ENCODE peak calls at places on chromosome 10, in four cellular contexts. One of them, this sample, is unnamed.
A peak's percentile ranks its signal among the peaks of the same experiment; 100 is the strongest.

GRCh38 chr10:114758331-114758730 is 63.2 kb upstream of the FHIP2A start:
- DNase-seq in GM20000: no peak
- DNase-seq in fibroblast of lung: peak; percentile 79
- DNase-seq in GM12865: no peak
- DNase-seq in this sample: no peak

GRCh38 chr10:48509974-48510692 is 94.7 kb downstream of the ARHGAP22 start:
- DNase-seq in GM20000: no peak
- DNase-seq in fibroblast of lung: no peak
- DNase-seq in GM12865: peak; percentile 36
- DNase-seq in this sample: no peak

GRCh38 chr10:129662386-129662785 is 195.3 kb downstream of the MGMT start:
- DNase-seq in GM20000: no peak
- DNase-seq in fibroblast of lung: no peak
- DNase-seq in GM12865: no peak
- DNase-seq in this sample: no peak

GRCh38 chr10:51425431-51425830 is 274.0 kb downstream of the CSTF2T start:
- DNase-seq in GM20000: no peak
- DNase-seq in fibroblast of lung: peak; percentile 20
- DNase-seq in GM12865: no peak
- DNase-seq in this sample: no peak

GRCh38 chr10:7652121-7652520 is 14.6 kb downstream of the ITIH5 start:
- DNase-seq in GM20000: no peak
- DNase-seq in fibroblast of lung: no peak
- DNase-seq in GM12865: no peak
- DNase-seq in this sample: no peak

GRCh38 chr10:132679217-132679595 is 106.7 kb downstream of the NKX6-2 start:
- DNase-seq in GM20000: no peak
- DNase-seq in fibroblast of lung: no peak
- DNase-seq in GM12865: no peak
- DNase-seq in this sample: no peak

GRCh38 chr10:8130973-8131911 is 76.8 kb downstream of the GATA3 start:
- DNase-seq in GM20000: peak; percentile 20
- DNase-seq in fibroblast of lung: peak; percentile 87
- DNase-seq in GM12865: peak; percentile 83
- DNase-seq in this sample: no peak

GRCh38 chr10:131824371-131825149 is 76.2 kb upstream of the PPP2R2D start:
- DNase-seq in GM20000: no peak
- DNase-seq in fibroblast of lung: no peak
- DNase-seq in GM12865: no peak
- DNase-seq in this sample: no peak

GRCh38 chr10:3968727-3969126 is 183.7 kb upstream of the KLF6 start:
- DNase-seq in GM20000: no peak
- DNase-seq in fibroblast of lung: no peak
- DNase-seq in GM12865: no peak
- DNase-seq in this sample: no peak

GRCh38 chr10:15169555-15170407 is 1.3 kb upstream of the NMT2 start:
- DNase-seq in GM20000: no peak
- DNase-seq in fibroblast of lung: no peak
- DNase-seq in GM12865: peak; percentile 41
- DNase-seq in this sample: no peak

GRCh38 chr10:102395677-102396197 is at the start of gene NFKB2:
- DNase-seq in GM20000: peak; percentile 34
- DNase-seq in fibroblast of lung: no peak
- DNase-seq in GM12865: no peak
- DNase-seq in this sample: no peak

GRCh38 chr10:92760609-92761008 is 70.9 kb downstream of the HHEX start:
- DNase-seq in GM20000: no peak
- DNase-seq in fibroblast of lung: peak; percentile 61
- DNase-seq in GM12865: no peak
- DNase-seq in this sample: no peak

GRCh38 chr10:87842776-87843497 is 20.4 kb downstream of the KLLN start:
- DNase-seq in GM20000: no peak
- DNase-seq in fibroblast of lung: peak; percentile 86
- DNase-seq in GM12865: no peak
- DNase-seq in this sample: no peak

GRCh38 chr10:105793071-105793470 is 1152.0 kb downstream of the SORCS3 start:
- DNase-seq in GM20000: no peak
- DNase-seq in fibroblast of lung: no peak
- DNase-seq in GM12865: no peak
- DNase-seq in this sample: no peak

GRCh38 chr10:111126073-111126472 is 49.2 kb downstream of the ADRA2A start:
- DNase-seq in GM20000: no peak
- DNase-seq in fibroblast of lung: peak; percentile 0
- DNase-seq in GM12865: no peak
- DNase-seq in this sample: no peak

GRCh38 chr10:123517376-123517775 is 148.8 kb upstream of the GPR26 start:
- DNase-seq in GM20000: no peak
- DNase-seq in fibroblast of lung: no peak
- DNase-seq in GM12865: no peak
- DNase-seq in this sample: no peak

This sample was measured in prostate gland.